ENCODE peak calls at places on chromosome 7, in seven cellular contexts. Y, P, D, X, K, G and N are unnamed samples.

GRCh38 chr7:21253740-21254687 is 173.9 kb upstream of the SP4 start:
- DNase-seq in Y (peak), P (peak), D (peak), X (peak), K (peak), G (peak), N (peak)

GRCh38 chr7:23232966-23233365 is 13.6 kb upstream of the GPNMB start:
- DNase-seq in Y (no peak), P (no peak), D (no peak), X (no peak), K (no peak), G (no peak), N (no peak)

GRCh38 chr7:139582671-139583155 is 59.2 kb downstream of the CLEC2L start:
- DNase-seq in Y (no peak), P (no peak), D (no peak), X (no peak), K (no peak), G (no peak), N (no peak)

GRCh38 chr7:151425670-151426075 is 14.3 kb downstream of the CRYGN start:
- DNase-seq in Y (no peak), P (no peak), D (no peak), X (peak), K (no peak), G (peak), N (no peak)

GRCh38 chr7:140383954-140384713 is 14.2 kb downstream of the SLC37A3 start:
- DNase-seq in Y (no peak), P (no peak), D (no peak), X (no peak), K (no peak), G (no peak), N (no peak)

GRCh38 chr7:156999611-157000046 is 10.8 kb downstream of the MNX1 start:
- DNase-seq in Y (no peak), P (no peak), D (no peak), X (no peak), K (no peak), G (no peak), N (no peak)

GRCh38 chr7:135855836-135856235 is 107.2 kb upstream of the FAM180A start:
- DNase-seq in Y (no peak), P (no peak), D (no peak), X (peak), K (no peak), G (peak), N (peak)

GRCh38 chr7:41207141-41207540 is 495.7 kb downstream of the INHBA start:
- DNase-seq in Y (no peak), P (no peak), D (no peak), X (no peak), K (no peak), G (no peak), N (no peak)

GRCh38 chr7:16492513-16493062 is 27.1 kb upstream of the SOSTDC1 start:
- DNase-seq in Y (no peak), P (no peak), D (no peak), X (peak), K (no peak), G (peak), N (peak)

GRCh38 chr7:81769891-81770818 is at the start of gene HGF:
- DNase-seq in Y (peak), P (peak), D (no peak), X (peak), K (no peak), G (peak), N (no peak)

GRCh38 chr7:92740713-92741126 is 95.7 kb downstream of the CDK6 start:
- DNase-seq in Y (no peak), P (no peak), D (no peak), X (peak), K (no peak), G (peak), N (no peak)

GRCh38 chr7:16543456-16543855 is 16.8 kb downstream of the LRRC72 start:
- DNase-seq in Y (no peak), P (no peak), D (no peak), X (no peak), K (no peak), G (no peak), N (no peak)

GRCh38 chr7:2517678-2518077 is 1.9 kb upstream of the LFNG start:
- DNase-seq in Y (no peak), P (no peak), D (no peak), X (no peak), K (no peak), G (no peak), N (no peak)

GRCh38 chr7:157635669-157636068 is 298.9 kb downstream of the DNAJB6 start:
- DNase-seq in Y (no peak), P (no peak), D (no peak), X (no peak), K (no peak), G (no peak), N (no peak)

GRCh38 chr7:151665363-151665762 is 145.7 kb upstream of the RHEB start:
- DNase-seq in Y (no peak), P (no peak), D (no peak), X (no peak), K (no peak), G (peak), N (no peak)

GRCh38 chr7:155652156-155653124 is 8.0 kb downstream of the RBM33 start:
- DNase-seq in Y (no peak), P (no peak), D (no peak), X (no peak), K (no peak), G (peak), N (no peak)

GRCh38 chr7:124764071-124764846 is 1.3 kb downstream of the GPR37 start:
- DNase-seq in Y (no peak), P (peak), D (peak), X (no peak), K (no peak), G (no peak), N (no peak)

GRCh38 chr7:99116151-99116550 is 27.8 kb downstream of the SMURF1 start:
- DNase-seq in Y (no peak), P (no peak), D (no peak), X (no peak), K (no peak), G (no peak), N (no peak)

GRCh38 chr7:149624006-149624405 is 126.4 kb upstream of the ZNF746 start:
- DNase-seq in Y (peak), P (no peak), D (peak), X (no peak), K (peak), G (peak), N (peak)

GRCh38 chr7:46855851-46856250 is 726.1 kb downstream of the TNS3 start:
- DNase-seq in Y (no peak), P (no peak), D (no peak), X (no peak), K (no peak), G (peak), N (no peak)

GRCh38 chr7:3245077-3245476 is 56.0 kb upstream of the SDK1 start:
- DNase-seq in Y (no peak), P (no peak), D (no peak), X (no peak), K (no peak), G (no peak), N (no peak)

GRCh38 chr7:29806131-29806792 is at the start of gene WIPF3:
- DNase-seq in Y (no peak), P (peak), D (peak), X (no peak), K (no peak), G (no peak), N (no peak)

GRCh38 chr7:32519763-32520162 is 24.5 kb downstream of the AVL9 start:
- DNase-seq in Y (no peak), P (no peak), D (no peak), X (no peak), K (no peak), G (no peak), N (no peak)

GRCh38 chr7:75040512-75040911 is 33.1 kb downstream of the RCC1L start:
- DNase-seq in Y (no peak), P (no peak), D (peak), X (no peak), K (no peak), G (no peak), N (no peak)

GRCh38 chr7:157627033-157627432 is 290.2 kb downstream of the DNAJB6 start:
- DNase-seq in Y (no peak), P (peak), D (no peak), X (no peak), K (no peak), G (no peak), N (no peak)

GRCh38 chr7:65325793-65326432 is 47.7 kb upstream of the ZNF92 start:
- DNase-seq in Y (peak), P (no peak), D (no peak), X (peak), K (no peak), G (no peak), N (peak)

GRCh38 chr7:77516085-77516484 is 21.0 kb upstream of the PTPN12 start:
- DNase-seq in Y (no peak), P (no peak), D (no peak), X (no peak), K (no peak), G (no peak), N (no peak)

GRCh38 chr7:8155836-8156235 is 106.1 kb downstream of the ICA1 start:
- DNase-seq in Y (no peak), P (peak), D (no peak), X (no peak), K (no peak), G (no peak), N (no peak)

GRCh38 chr7:126411032-126411820 is 841.5 kb downstream of the GRM8 start:
- DNase-seq in Y (no peak), P (no peak), D (peak), X (peak), K (no peak), G (peak), N (no peak)

GRCh38 chr7:29332875-29333482 is 138.4 kb downstream of the CHN2 start:
- DNase-seq in Y (no peak), P (no peak), D (no peak), X (no peak), K (no peak), G (peak), N (no peak)

GRCh38 chr7:84191842-84192241 is 2.7 kb downstream of the SEMA3A start:
- DNase-seq in Y (no peak), P (no peak), D (no peak), X (no peak), K (no peak), G (no peak), N (no peak)